ENCODE peak calls at places on chromosomes 3 and 15, in six cellular contexts. One of them, this sample, is unnamed.

GRCh38 chr3:189786479-189787064 is 155.4 kb downstream of the TP63 start:
- DNase-seq in keratinocyte: no peak
- DNase-seq in lung: no peak
- DNase-seq in heart left ventricle: no peak
- DNase-seq in HCT116: no peak
- DNase-seq in CD4-positive, CD25-positive, alpha-beta regulatory T cell: no peak
- DNase-seq in this sample: no peak

GRCh38 chr3:136336329-136337100 is 86.4 kb downstream of the PCCB start:
- DNase-seq in keratinocyte: no peak
- DNase-seq in lung: no peak
- DNase-seq in heart left ventricle: no peak
- DNase-seq in HCT116: no peak
- DNase-seq in CD4-positive, CD25-positive, alpha-beta regulatory T cell: no peak
- DNase-seq in this sample: no peak

GRCh38 chr3:14879161-14879888 is 60.6 kb downstream of the FGD5 start:
- DNase-seq in keratinocyte: no peak
- DNase-seq in lung: no peak
- DNase-seq in heart left ventricle: peak
- DNase-seq in HCT116: no peak
- DNase-seq in CD4-positive, CD25-positive, alpha-beta regulatory T cell: no peak
- DNase-seq in this sample: no peak

GRCh38 chr3:19540464-19540863 is 392.2 kb downstream of the KCNH8 start:
- DNase-seq in keratinocyte: no peak
- DNase-seq in lung: no peak
- DNase-seq in heart left ventricle: no peak
- DNase-seq in HCT116: no peak
- DNase-seq in CD4-positive, CD25-positive, alpha-beta regulatory T cell: no peak
- DNase-seq in this sample: no peak

GRCh38 chr3:14630404-14631100 is 21.0 kb upstream of the CCDC174 start:
- DNase-seq in keratinocyte: no peak
- DNase-seq in lung: no peak
- DNase-seq in heart left ventricle: no peak
- DNase-seq in HCT116: no peak
- DNase-seq in CD4-positive, CD25-positive, alpha-beta regulatory T cell: no peak
- DNase-seq in this sample: no peak

GRCh38 chr3:106401666-106402319 is 533.0 kb upstream of the CBLB start:
- DNase-seq in keratinocyte: no peak
- DNase-seq in lung: no peak
- DNase-seq in heart left ventricle: no peak
- DNase-seq in HCT116: no peak
- DNase-seq in CD4-positive, CD25-positive, alpha-beta regulatory T cell: no peak
- DNase-seq in this sample: no peak

GRCh38 chr15:88657326-88658069 is 18.7 kb downstream of the ISG20 start:
- DNase-seq in keratinocyte: no peak
- DNase-seq in lung: peak
- DNase-seq in heart left ventricle: no peak
- DNase-seq in HCT116: peak
- DNase-seq in CD4-positive, CD25-positive, alpha-beta regulatory T cell: no peak
- DNase-seq in this sample: no peak

GRCh38 chr3:61381745-61382392 is 130.6 kb upstream of the FHIT start:
- DNase-seq in keratinocyte: no peak
- DNase-seq in lung: no peak
- DNase-seq in heart left ventricle: no peak
- DNase-seq in HCT116: peak
- DNase-seq in CD4-positive, CD25-positive, alpha-beta regulatory T cell: no peak
- DNase-seq in this sample: no peak

GRCh38 chr15:90414408-90415028 is 26.5 kb downstream of the IQGAP1 start:
- DNase-seq in keratinocyte: peak
- DNase-seq in lung: no peak
- DNase-seq in heart left ventricle: no peak
- DNase-seq in HCT116: no peak
- DNase-seq in CD4-positive, CD25-positive, alpha-beta regulatory T cell: no peak
- DNase-seq in this sample: no peak

GRCh38 chr15:84955089-84955848 is 26.4 kb upstream of the PDE8A start:
- DNase-seq in keratinocyte: no peak
- DNase-seq in lung: peak
- DNase-seq in heart left ventricle: peak
- DNase-seq in HCT116: peak
- DNase-seq in CD4-positive, CD25-positive, alpha-beta regulatory T cell: peak
- DNase-seq in this sample: no peak

GRCh38 chr3:64505419-64505818 is 182.4 kb downstream of the ADAMTS9 start:
- DNase-seq in keratinocyte: no peak
- DNase-seq in lung: no peak
- DNase-seq in heart left ventricle: no peak
- DNase-seq in HCT116: no peak
- DNase-seq in CD4-positive, CD25-positive, alpha-beta regulatory T cell: no peak
- DNase-seq in this sample: no peak

GRCh38 chr15:56719021-56719612 is 14.2 kb downstream of the ZNF280D start:
- DNase-seq in keratinocyte: no peak
- DNase-seq in lung: no peak
- DNase-seq in heart left ventricle: no peak
- DNase-seq in HCT116: no peak
- DNase-seq in CD4-positive, CD25-positive, alpha-beta regulatory T cell: no peak
- DNase-seq in this sample: no peak

GRCh38 chr15:90547545-90547944 is 17.8 kb downstream of the CRTC3 start:
- DNase-seq in keratinocyte: no peak
- DNase-seq in lung: no peak
- DNase-seq in heart left ventricle: no peak
- DNase-seq in HCT116: no peak
- DNase-seq in CD4-positive, CD25-positive, alpha-beta regulatory T cell: no peak
- DNase-seq in this sample: no peak

GRCh38 chr3:95926904-95927501 is 887.4 kb upstream of the EPHA6 start:
- DNase-seq in keratinocyte: no peak
- DNase-seq in lung: no peak
- DNase-seq in heart left ventricle: no peak
- DNase-seq in HCT116: no peak
- DNase-seq in CD4-positive, CD25-positive, alpha-beta regulatory T cell: no peak
- DNase-seq in this sample: no peak

GRCh38 chr3:151210676-151211381 is 7.8 kb upstream of the GPR171 start:
- DNase-seq in keratinocyte: no peak
- DNase-seq in lung: no peak
- DNase-seq in heart left ventricle: no peak
- DNase-seq in HCT116: no peak
- DNase-seq in CD4-positive, CD25-positive, alpha-beta regulatory T cell: no peak
- DNase-seq in this sample: no peak

GRCh38 chr15:98727115-98728040 is 79.0 kb downstream of the IGF1R start:
- DNase-seq in keratinocyte: peak
- DNase-seq in lung: peak
- DNase-seq in heart left ventricle: peak
- DNase-seq in HCT116: peak
- DNase-seq in CD4-positive, CD25-positive, alpha-beta regulatory T cell: no peak
- DNase-seq in this sample: peak

GRCh38 chr3:120181632-120182031 is 87.4 kb upstream of the GSK3B start:
- DNase-seq in keratinocyte: no peak
- DNase-seq in lung: peak
- DNase-seq in heart left ventricle: no peak
- DNase-seq in HCT116: no peak
- DNase-seq in CD4-positive, CD25-positive, alpha-beta regulatory T cell: no peak
- DNase-seq in this sample: no peak

GRCh38 chr3:188720636-188721035 is 451.1 kb upstream of the TPRG1 start:
- DNase-seq in keratinocyte: no peak
- DNase-seq in lung: no peak
- DNase-seq in heart left ventricle: no peak
- DNase-seq in HCT116: no peak
- DNase-seq in CD4-positive, CD25-positive, alpha-beta regulatory T cell: no peak
- DNase-seq in this sample: no peak

GRCh38 chr3:139378587-139378986 is 10.9 kb downstream of the COPB2 start:
- DNase-seq in keratinocyte: no peak
- DNase-seq in lung: no peak
- DNase-seq in heart left ventricle: no peak
- DNase-seq in HCT116: no peak
- DNase-seq in CD4-positive, CD25-positive, alpha-beta regulatory T cell: no peak
- DNase-seq in this sample: no peak

GRCh38 chr3:52086939-52087675 is 30.7 kb upstream of the DUSP7 start:
- DNase-seq in keratinocyte: no peak
- DNase-seq in lung: no peak
- DNase-seq in heart left ventricle: no peak
- DNase-seq in HCT116: no peak
- DNase-seq in CD4-positive, CD25-positive, alpha-beta regulatory T cell: no peak
- DNase-seq in this sample: no peak

GRCh38 chr3:78041486-78041885 is 1001.6 kb downstream of the ROBO2 start:
- DNase-seq in keratinocyte: no peak
- DNase-seq in lung: no peak
- DNase-seq in heart left ventricle: no peak
- DNase-seq in HCT116: no peak
- DNase-seq in CD4-positive, CD25-positive, alpha-beta regulatory T cell: no peak
- DNase-seq in this sample: no peak

GRCh38 chr3:144662729-144663128 is 691.1 kb downstream of the DIPK2A start:
- DNase-seq in keratinocyte: no peak
- DNase-seq in lung: no peak
- DNase-seq in heart left ventricle: no peak
- DNase-seq in HCT116: no peak
- DNase-seq in CD4-positive, CD25-positive, alpha-beta regulatory T cell: no peak
- DNase-seq in this sample: no peak

GRCh38 chr3:168090306-168091085 is 5.2 kb downstream of the GOLIM4 start:
- DNase-seq in keratinocyte: no peak
- DNase-seq in lung: no peak
- DNase-seq in heart left ventricle: no peak
- DNase-seq in HCT116: no peak
- DNase-seq in CD4-positive, CD25-positive, alpha-beta regulatory T cell: no peak
- DNase-seq in this sample: no peak

GRCh38 chr15:28002867-28003266 is 96.2 kb downstream of the OCA2 start:
- DNase-seq in keratinocyte: no peak
- DNase-seq in lung: peak
- DNase-seq in heart left ventricle: no peak
- DNase-seq in HCT116: no peak
- DNase-seq in CD4-positive, CD25-positive, alpha-beta regulatory T cell: no peak
- DNase-seq in this sample: no peak

GRCh38 chr3:53688989-53689388 is 157.2 kb downstream of the CHDH start:
- DNase-seq in keratinocyte: no peak
- DNase-seq in lung: no peak
- DNase-seq in heart left ventricle: no peak
- DNase-seq in HCT116: no peak
- DNase-seq in CD4-positive, CD25-positive, alpha-beta regulatory T cell: no peak
- DNase-seq in this sample: no peak

GRCh38 chr15:59999064-59999377 is 5.1 kb upstream of the FOXB1 start:
- DNase-seq in keratinocyte: no peak
- DNase-seq in lung: no peak
- DNase-seq in heart left ventricle: no peak
- DNase-seq in HCT116: no peak
- DNase-seq in CD4-positive, CD25-positive, alpha-beta regulatory T cell: no peak
- DNase-seq in this sample: no peak

GRCh38 chr3:141278196-141279073 is 46.8 kb downstream of the PXYLP1 start:
- DNase-seq in keratinocyte: no peak
- DNase-seq in lung: no peak
- DNase-seq in heart left ventricle: no peak
- DNase-seq in HCT116: no peak
- DNase-seq in CD4-positive, CD25-positive, alpha-beta regulatory T cell: no peak
- DNase-seq in this sample: no peak

GRCh38 chr15:31905054-31905453 is 125.3 kb upstream of the CHRNA7 start:
- DNase-seq in keratinocyte: no peak
- DNase-seq in lung: no peak
- DNase-seq in heart left ventricle: no peak
- DNase-seq in HCT116: no peak
- DNase-seq in CD4-positive, CD25-positive, alpha-beta regulatory T cell: no peak
- DNase-seq in this sample: no peak
- H3K27ac ChIP-seq in keratinocyte: no peak
- H3K27ac ChIP-seq in lung: no peak
- H3K27ac ChIP-seq in heart left ventricle: no peak
- H3K27ac ChIP-seq in HCT116: no peak
- H3K27ac ChIP-seq in CD4-positive, CD25-positive, alpha-beta regulatory T cell: no peak
- H3K27ac ChIP-seq in this sample: no peak

GRCh38 chr3:128453521-128454309 is 13.0 kb downstream of the DNAJB8 start:
- DNase-seq in keratinocyte: no peak
- DNase-seq in lung: no peak
- DNase-seq in heart left ventricle: no peak
- DNase-seq in HCT116: no peak
- DNase-seq in CD4-positive, CD25-positive, alpha-beta regulatory T cell: no peak
- DNase-seq in this sample: no peak

GRCh38 chr3:128452678-128453275 is 13.9 kb downstream of the DNAJB8 start:
- DNase-seq in keratinocyte: no peak
- DNase-seq in lung: no peak
- DNase-seq in heart left ventricle: no peak
- DNase-seq in HCT116: no peak
- DNase-seq in CD4-positive, CD25-positive, alpha-beta regulatory T cell: no peak
- DNase-seq in this sample: no peak

GRCh38 chr3:128455786-128456748 is 10.6 kb downstream of the DNAJB8 start:
- DNase-seq in keratinocyte: no peak
- DNase-seq in lung: no peak
- DNase-seq in heart left ventricle: no peak
- DNase-seq in HCT116: no peak
- DNase-seq in CD4-positive, CD25-positive, alpha-beta regulatory T cell: no peak
- DNase-seq in this sample: no peak

GRCh38 chr3:128455116-128455515 is 11.6 kb downstream of the DNAJB8 start:
- DNase-seq in keratinocyte: no peak
- DNase-seq in lung: no peak
- DNase-seq in heart left ventricle: no peak
- DNase-seq in HCT116: no peak
- DNase-seq in CD4-positive, CD25-positive, alpha-beta regulatory T cell: no peak
- DNase-seq in this sample: no peak

GRCh38 chr3:128454310-128454618 is 12.4 kb downstream of the DNAJB8 start:
- DNase-seq in keratinocyte: no peak
- DNase-seq in lung: no peak
- DNase-seq in heart left ventricle: no peak
- DNase-seq in HCT116: no peak
- DNase-seq in CD4-positive, CD25-positive, alpha-beta regulatory T cell: no peak
- DNase-seq in this sample: no peak
- H3K27ac ChIP-seq in keratinocyte: no peak
- H3K27ac ChIP-seq in lung: no peak
- H3K27ac ChIP-seq in heart left ventricle: no peak
- H3K27ac ChIP-seq in HCT116: no peak
- H3K27ac ChIP-seq in CD4-positive, CD25-positive, alpha-beta regulatory T cell: no peak
- H3K27ac ChIP-seq in this sample: no peak

DNA sequence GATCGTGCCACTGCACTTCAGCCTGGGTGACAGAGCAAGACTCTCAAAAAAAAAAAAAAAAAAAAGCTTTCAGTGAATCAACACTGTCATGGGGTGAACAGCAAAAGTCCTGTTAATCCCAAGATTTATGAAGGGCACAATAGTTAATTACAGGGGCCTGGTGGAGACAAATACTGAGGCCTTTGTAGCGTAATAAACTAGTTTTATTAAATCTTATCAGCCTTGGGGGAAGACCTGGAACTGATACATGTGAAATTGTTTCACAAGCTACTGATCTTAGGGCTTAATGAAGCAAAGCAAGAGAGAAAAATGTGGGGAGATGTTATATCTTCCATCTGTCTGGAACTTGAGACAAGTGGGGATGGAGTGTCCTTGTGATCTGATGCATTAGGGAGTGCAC is 47.8 kb upstream of the OSBPL11 start:
- DNase-seq in keratinocyte: no peak
- DNase-seq in lung: no peak
- DNase-seq in heart left ventricle: no peak
- DNase-seq in HCT116: no peak
- DNase-seq in CD4-positive, CD25-positive, alpha-beta regulatory T cell: no peak
- DNase-seq in this sample: no peak
- H3K27ac ChIP-seq in keratinocyte: no peak
- H3K27ac ChIP-seq in lung: peak
- H3K27ac ChIP-seq in heart left ventricle: no peak
- H3K27ac ChIP-seq in HCT116: no peak
- H3K27ac ChIP-seq in CD4-positive, CD25-positive, alpha-beta regulatory T cell: no peak
- H3K27ac ChIP-seq in this sample: no peak

DNA sequence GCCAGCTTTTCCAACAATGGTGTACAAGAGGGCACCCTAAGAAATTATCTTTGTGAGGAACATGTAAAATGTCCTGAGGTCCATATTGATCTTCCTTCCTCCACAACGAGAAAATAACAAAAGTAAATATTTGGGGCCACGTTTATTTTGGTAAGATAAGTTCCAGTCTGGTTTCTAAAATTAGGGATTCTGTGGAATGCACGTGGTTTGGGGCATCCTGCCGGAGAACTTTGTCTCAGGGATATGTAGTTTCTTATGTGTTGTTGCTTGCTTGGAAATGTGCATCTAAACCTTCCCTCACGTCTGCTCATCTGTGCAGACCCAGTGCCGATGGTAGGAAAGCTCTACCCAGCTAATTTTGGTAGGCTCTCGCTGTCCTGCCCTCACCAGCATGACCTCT is 62.8 kb downstream of the CTDSPL start:
- DNase-seq in keratinocyte: no peak
- DNase-seq in lung: no peak
- DNase-seq in heart left ventricle: no peak
- DNase-seq in HCT116: no peak
- DNase-seq in CD4-positive, CD25-positive, alpha-beta regulatory T cell: no peak
- DNase-seq in this sample: no peak
- H3K27ac ChIP-seq in keratinocyte: no peak
- H3K27ac ChIP-seq in lung: peak
- H3K27ac ChIP-seq in heart left ventricle: peak
- H3K27ac ChIP-seq in HCT116: no peak
- H3K27ac ChIP-seq in CD4-positive, CD25-positive, alpha-beta regulatory T cell: no peak
- H3K27ac ChIP-seq in this sample: no peak

This sample was measured in epithelial cell of prostate.